ENCODE peak calls at places on chromosome 4, in eight cellular contexts. M, D, S, W, Z, B, T and J are unnamed samples.

GRCh38 chr4:17664755-17665154 is 50.3 kb downstream of the MED28 start:
- DNase-seq in M (no peak), D (no peak), S (no peak), W (no peak), Z (no peak), B (no peak), T (no peak), J (no peak)

GRCh38 chr4:8110071-8110986 is 48.3 kb downstream of the ABLIM2 start:
- DNase-seq in M (no peak), D (no peak), S (no peak), W (no peak), Z (no peak), B (peak), T (no peak), J (no peak)

GRCh38 chr4:48557478-48557877 is 67.4 kb downstream of the ZAR1 start:
- DNase-seq in M (no peak), D (no peak), S (no peak), W (no peak), Z (no peak), B (no peak), T (no peak), J (no peak)

GRCh38 chr4:90328558-90328957 is 201.4 kb downstream of the CCSER1 start:
- DNase-seq in M (no peak), D (no peak), S (no peak), W (peak), Z (peak), B (peak), T (no peak), J (no peak)

GRCh38 chr4:105620640-105621323 is 68.4 kb downstream of the ARHGEF38 start:
- DNase-seq in M (no peak), D (no peak), S (no peak), W (no peak), Z (peak), B (no peak), T (no peak), J (no peak)

GRCh38 chr4:97072666-97073065 is 1070.6 kb downstream of the STPG2 start:
- DNase-seq in M (no peak), D (no peak), S (no peak), W (no peak), Z (no peak), B (no peak), T (no peak), J (no peak)

GRCh38 chr4:167000141-167000852 is 234.0 kb downstream of the SPOCK3 start:
- DNase-seq in M (no peak), D (no peak), S (no peak), W (no peak), Z (no peak), B (no peak), T (no peak), J (no peak)

GRCh38 chr4:122847931-122848330 is 21.3 kb downstream of the FGF2 start:
- DNase-seq in M (no peak), D (no peak), S (no peak), W (no peak), Z (no peak), B (no peak), T (no peak), J (no peak)

GRCh38 chr4:123651127-123651526 is 254.5 kb downstream of the SPRY1 start:
- DNase-seq in M (no peak), D (no peak), S (peak), W (no peak), Z (peak), B (no peak), T (no peak), J (no peak)

GRCh38 chr4:66048861-66049260 is 378.6 kb upstream of the EPHA5 start:
- DNase-seq in M (no peak), D (no peak), S (no peak), W (no peak), Z (no peak), B (no peak), T (no peak), J (no peak)

GRCh38 chr4:41142946-41143720 is 71.2 kb downstream of the APBB2 start:
- DNase-seq in M (no peak), D (no peak), S (peak), W (no peak), Z (peak), B (no peak), T (no peak), J (peak)

GRCh38 chr4:6473264-6474052 is 1.0 kb upstream of the PPP2R2C start:
- DNase-seq in M (peak), D (no peak), S (no peak), W (no peak), Z (no peak), B (no peak), T (no peak), J (no peak)

GRCh38 chr4:107801766-107802211 is 22.9 kb upstream of the SGMS2 start:
- DNase-seq in M (no peak), D (no peak), S (no peak), W (no peak), Z (peak), B (no peak), T (no peak), J (no peak)

GRCh38 chr4:11908205-11908604 is 479.5 kb upstream of the HS3ST1 start:
- DNase-seq in M (no peak), D (no peak), S (no peak), W (no peak), Z (no peak), B (no peak), T (no peak), J (no peak)

GRCh38 chr4:39498724-39499014 is 28.6 kb downstream of the UGDH start:
- DNase-seq in M (no peak), D (no peak), S (no peak), W (no peak), Z (no peak), B (no peak), T (no peak), J (no peak)

GRCh38 chr4:78179188-78179587 is 122.1 kb downstream of the FRAS1 start:
- DNase-seq in M (no peak), D (no peak), S (no peak), W (no peak), Z (peak), B (no peak), T (no peak), J (no peak)

GRCh38 chr4:113762851-113763172 is 1.3 kb upstream of the CAMK2D start:
- DNase-seq in M (no peak), D (no peak), S (no peak), W (no peak), Z (no peak), B (no peak), T (no peak), J (no peak)

GRCh38 chr4:69594382-69594781 is 45.1 kb downstream of the UGT2A2 start:
- DNase-seq in M (no peak), D (no peak), S (no peak), W (no peak), Z (no peak), B (no peak), T (no peak), J (no peak)

GRCh38 chr4:128354205-128354821 is 66.7 kb upstream of the PGRMC2 start:
- DNase-seq in M (no peak), D (no peak), S (peak), W (no peak), Z (peak), B (peak), T (no peak), J (peak)

GRCh38 chr4:140790765-140791164 is 34.6 kb upstream of the TBC1D9 start:
- DNase-seq in M (peak), D (no peak), S (no peak), W (no peak), Z (no peak), B (no peak), T (no peak), J (no peak)

GRCh38 chr4:147118523-147118922 is 172.9 kb upstream of the TTC29 start:
- DNase-seq in M (no peak), D (no peak), S (peak), W (no peak), Z (peak), B (no peak), T (no peak), J (no peak)

GRCh38 chr4:4402966-4403365 is 16.1 kb downstream of the NSG1 start:
- DNase-seq in M (no peak), D (no peak), S (no peak), W (no peak), Z (peak), B (no peak), T (no peak), J (no peak)

GRCh38 chr4:7432531-7433375 is 2.0 kb downstream of the PSAPL1 start:
- DNase-seq in M (peak), D (no peak), S (no peak), W (no peak), Z (no peak), B (no peak), T (no peak), J (peak)

GRCh38 chr4:72314869-72315268 is 254.2 kb downstream of the ADAMTS3 start:
- DNase-seq in M (no peak), D (no peak), S (peak), W (no peak), Z (peak), B (no peak), T (no peak), J (no peak)

GRCh38 chr4:122689972-122690371 is 42.5 kb upstream of the BBS12 start:
- DNase-seq in M (no peak), D (no peak), S (no peak), W (no peak), Z (no peak), B (no peak), T (no peak), J (no peak)

GRCh38 chr4:47413515-47413914 is 50.0 kb downstream of the COMMD8 start:
- DNase-seq in M (no peak), D (no peak), S (no peak), W (no peak), Z (no peak), B (no peak), T (no peak), J (no peak)

GRCh38 chr4:84691170-84691691 is 108.3 kb downstream of the CDS1 start:
- DNase-seq in M (no peak), D (peak), S (peak), W (no peak), Z (peak), B (no peak), T (no peak), J (no peak)

GRCh38 chr4:39286263-39286662 is 79.9 kb downstream of the RFC1 start:
- DNase-seq in M (no peak), D (no peak), S (no peak), W (no peak), Z (no peak), B (no peak), T (no peak), J (no peak)

GRCh38 chr4:26857278-26858034 is 3.2 kb upstream of the STIM2 start:
- DNase-seq in M (peak), D (peak), S (peak), W (peak), Z (peak), B (peak), T (peak), J (peak)

GRCh38 chr4:87839309-87839946 is 6.7 kb downstream of the MEPE start:
- DNase-seq in M (no peak), D (no peak), S (no peak), W (no peak), Z (peak), B (peak), T (no peak), J (no peak)

GRCh38 chr4:169243808-169244207 is 26.9 kb downstream of the SH3RF1 start:
- DNase-seq in M (no peak), D (no peak), S (peak), W (no peak), Z (peak), B (no peak), T (no peak), J (no peak)

GRCh38 chr4:75345436-75345835 is 168.8 kb downstream of the RCHY1 start:
- DNase-seq in M (no peak), D (no peak), S (no peak), W (no peak), Z (no peak), B (no peak), T (no peak), J (no peak)

GRCh38 chr4:157075811-157076577 is at the start of gene GLRB:
- DNase-seq in M (peak), D (peak), S (no peak), W (peak), Z (peak), B (peak), T (peak), J (no peak)

GRCh38 chr4:18954538-18954937 is 933.0 kb upstream of the LCORL start:
- DNase-seq in M (no peak), D (no peak), S (no peak), W (no peak), Z (no peak), B (no peak), T (no peak), J (no peak)

GRCh38 chr4:128796934-128797333 is 12.6 kb upstream of the JADE1 start:
- DNase-seq in M (no peak), D (no peak), S (no peak), W (no peak), Z (peak), B (no peak), T (no peak), J (no peak)

GRCh38 chr4:2402053-2402452 is 16.4 kb downstream of the ZFYVE28 start:
- DNase-seq in M (no peak), D (peak), S (no peak), W (no peak), Z (peak), B (peak), T (peak), J (peak)

GRCh38 chr4:83618431-83618830 is 82.5 kb downstream of the GPAT3 start:
- DNase-seq in M (no peak), D (no peak), S (no peak), W (no peak), Z (peak), B (no peak), T (no peak), J (no peak)

GRCh38 chr4:70778888-70779422 is 57.2 kb downstream of the RUFY3 start:
- DNase-seq in M (no peak), D (no peak), S (no peak), W (no peak), Z (no peak), B (no peak), T (no peak), J (no peak)

GRCh38 chr4:140256941-140257340 is 103.0 kb upstream of the MAML3 start:
- DNase-seq in M (no peak), D (no peak), S (no peak), W (no peak), Z (peak), B (no peak), T (no peak), J (no peak)

GRCh38 chr4:148203056-148203898 is 238.9 kb downstream of the NR3C2 start:
- DNase-seq in M (no peak), D (peak), S (no peak), W (no peak), Z (no peak), B (peak), T (no peak), J (no peak)